ENCODE peak calls at places on chromosomes 3 and 15, in ten cellular contexts. L is stomach, E is transverse colon, O is suprapubic skin, W is breast epithelium, Y is HCT116, N is HepG2, Z is GM12878, Q is spleen, C is endothelial cell of umbilical vein. F is an unnamed sample.

GRCh38 chr3:105518806-105519418 is 152.2 kb downstream of the ALCAM start:
- DNase-seq in Y (peak; percentile 54), Q (no peak), Z (peak; percentile 49), O (no peak), E (no peak), N (peak; percentile 35), W (no peak), L (no peak), C (peak; percentile 78), F (no peak)

GRCh38 chr3:150394606-150395005 is 13.5 kb upstream of the TSC22D2 start:
- DNase-seq in O (no peak), Y (no peak), Q (no peak), W (no peak), C (no peak), E (no peak), Z (no peak), N (no peak), L (no peak), F (no peak)

GRCh38 chr3:160091441-160091840 is 102.8 kb downstream of the IL12A start:
- DNase-seq in C (no peak), W (no peak), L (no peak), N (no peak), Z (no peak), O (no peak), E (no peak), Q (no peak), Y (no peak), F (no peak)

GRCh38 chr15:27906802-27907201 is 192.3 kb downstream of the OCA2 start:
- DNase-seq in C (no peak), L (no peak), W (no peak), O (no peak), Z (no peak), Q (no peak), E (no peak), Y (no peak), N (no peak), F (no peak)

GRCh38 chr15:86620636-86621349 is 541.1 kb downstream of the AGBL1 start:
- DNase-seq in Q (no peak), L (no peak), C (no peak), Y (no peak), E (no peak), W (no peak), O (no peak), Z (no peak), N (peak; percentile 2), F (no peak)

GRCh38 chr3:87333393-87333892 is 57.1 kb upstream of the POU1F1 start:
- DNase-seq in Z (no peak), Q (no peak), O (no peak), Y (peak; percentile 79), L (no peak), C (peak; percentile 91), E (no peak), N (peak; percentile 83), W (no peak), F (no peak)

GRCh38 chr3:40172560-40172959 is 136.9 kb upstream of the EIF1B start:
- DNase-seq in L (no peak), Y (no peak), N (no peak), W (no peak), E (no peak), Z (no peak), O (no peak), C (no peak), Q (no peak), F (no peak)

GRCh38 chr3:41304603-41305002 is 105.3 kb downstream of the CTNNB1 start:
- DNase-seq in N (no peak), W (no peak), E (no peak), Q (no peak), O (no peak), C (peak; percentile 61), Y (no peak), Z (no peak), L (no peak), F (no peak)

GRCh38 chr3:142224482-142225072 is 808 bp downstream of the GK5 start:
- DNase-seq in E (no peak), L (no peak), O (no peak), Y (peak; percentile 0), C (no peak), Z (no peak), W (peak; percentile 50), N (no peak), Q (no peak), F (no peak)

GRCh38 chr3:102299125-102299877 is 135.5 kb upstream of the ZPLD1 start:
- DNase-seq in C (no peak), O (no peak), E (no peak), Z (peak; percentile 7), W (no peak), N (no peak), Y (peak; percentile 70), Q (no peak), L (no peak), F (no peak)

GRCh38 chr3:141292346-141293058 is 60.9 kb downstream of the PXYLP1 start:
- DNase-seq in O (no peak), N (no peak), C (no peak), E (no peak), Y (no peak), Q (no peak), W (no peak), L (no peak), Z (no peak), F (no peak)

GRCh38 chr3:198107840-198108734 is 148.1 kb downstream of the LMLN start:
- DNase-seq in C (no peak), L (no peak), W (no peak), N (no peak), O (no peak), Z (no peak), Y (no peak), Q (no peak), E (no peak), F (no peak)

GRCh38 chr15:90228960-90229359 is 4.8 kb downstream of the CIB1 start:
- DNase-seq in Q (no peak), N (no peak), C (no peak), W (no peak), O (no peak), E (no peak), Z (no peak), Y (no peak), L (no peak), F (no peak)

GRCh38 chr15:90225504-90226234 is 8.1 kb downstream of the CIB1 start:
- DNase-seq in E (no peak), L (no peak), Q (no peak), Z (no peak), O (no peak), Y (no peak), C (no peak), W (no peak), N (no peak), F (no peak)

GRCh38 chr15:90230071-90230494 is 3.7 kb downstream of the CIB1 start:
- DNase-seq in C (no peak), N (no peak), O (no peak), E (peak; percentile 67), Q (no peak), W (no peak), Y (no peak), Z (no peak), L (peak; percentile 83), F (no peak)

GRCh38 chr15:90227336-90227735 is 6.4 kb downstream of the CIB1 start:
- DNase-seq in Q (no peak), E (no peak), Y (no peak), L (no peak), Z (no peak), N (no peak), C (no peak), O (no peak), W (no peak), F (no peak)

DNA sequence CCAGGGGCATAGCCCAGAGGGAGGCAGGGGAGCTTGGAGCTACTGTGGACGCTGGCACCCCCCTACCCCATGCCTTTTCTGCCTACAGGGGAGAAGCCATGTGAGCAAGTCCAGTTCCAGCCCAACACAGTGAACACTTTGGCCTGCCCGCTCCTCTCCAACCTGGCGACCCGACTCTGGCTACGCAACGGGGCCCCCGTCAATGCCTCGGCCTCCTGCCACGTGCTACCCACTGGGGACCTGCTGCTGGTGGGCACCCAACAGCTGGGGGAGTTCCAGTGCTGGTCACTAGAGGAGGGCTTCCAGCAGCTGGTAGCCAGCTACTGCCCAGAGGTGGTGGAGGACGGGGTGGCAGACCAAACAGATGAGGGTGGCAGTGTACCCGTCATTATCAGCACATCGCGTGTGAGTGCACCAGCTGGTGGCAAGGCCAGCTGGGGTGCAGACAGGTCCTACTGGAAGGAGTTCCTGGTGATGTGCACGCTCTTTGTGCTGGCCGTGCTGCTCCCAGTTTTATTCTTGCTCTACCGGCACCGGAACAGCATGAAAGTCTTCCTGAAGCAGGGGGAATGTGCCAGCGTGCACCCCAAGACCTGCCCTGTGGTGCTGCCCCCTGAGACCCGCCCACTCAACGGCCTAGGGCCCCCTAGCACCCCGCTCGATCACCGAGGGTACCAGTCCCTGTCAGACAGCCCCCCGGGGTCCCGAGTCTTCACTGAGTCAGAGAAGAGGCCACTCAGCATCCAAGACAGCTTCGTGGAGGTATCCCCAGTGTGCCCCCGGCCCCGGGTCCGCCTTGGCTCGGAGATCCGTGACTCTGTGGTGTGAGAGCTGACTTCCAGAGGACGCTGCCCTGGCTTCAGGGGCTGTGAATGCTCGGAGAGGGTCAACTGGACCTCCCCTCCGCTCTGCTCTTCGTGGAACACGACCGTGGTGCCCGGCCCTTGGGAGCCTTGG is 5.6 kb downstream of the CIB1 start:
- DNase-seq in W (no peak), Y (no peak), Z (no peak), L (no peak), E (no peak), N (no peak), C (no peak), Q (peak; percentile 81), O (no peak), F (no peak)
- TF ChIP-seq POLR2AphosphoS5 in W (no peak), Y (no peak), Z (no peak), L (no peak), E (no peak), N (no peak), C (no peak), Q (peak; percentile 13), O (no peak), F (no peak)

DNA sequence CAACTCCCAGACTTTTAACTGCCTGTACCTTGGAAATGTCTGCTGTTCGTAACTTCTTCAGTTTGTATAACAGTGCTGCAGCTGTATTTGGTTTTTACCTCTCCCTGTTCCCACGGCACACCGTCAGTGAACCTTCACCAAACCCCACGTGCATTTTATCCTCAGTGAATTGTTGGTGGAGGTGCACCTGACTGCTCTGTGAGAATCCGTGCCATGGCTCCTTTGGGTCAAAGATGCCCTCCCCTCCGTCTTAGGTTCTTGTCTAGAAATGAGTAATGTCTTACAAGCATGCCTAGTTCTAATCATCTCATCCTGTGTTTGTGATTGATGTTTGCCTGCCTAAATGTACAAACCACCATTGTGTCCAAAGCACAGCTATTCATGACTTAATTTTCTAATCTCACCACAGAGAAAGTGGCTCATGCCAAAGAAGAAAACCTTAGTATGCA is 28.2 kb downstream of the TPM1 start:
- DNase-seq in Y (no peak), L (no peak), W (no peak), O (no peak), N (no peak), Q (no peak), Z (peak; percentile 25), E (no peak), C (no peak), F (no peak)
- TF ChIP-seq POLR2A in Y (no peak), L (no peak), W (no peak), O (no peak), N (no peak), Q (no peak), Z (no peak), E (peak; percentile 15), C (no peak), F (no peak)

GRCh38 chr3:126081618-126082333 is 2.1 kb downstream of the SLC41A3 start:
- DNase-seq in Q (no peak), L (peak; percentile 38), Y (peak; percentile 48), N (peak; percentile 29), W (peak; percentile 34), Z (no peak), E (no peak), C (no peak), O (no peak), F (no peak)
- TF ChIP-seq POLR2AphosphoS5 in Q (no peak), L (no peak), Y (peak; percentile 34), N (no peak), W (no peak), Z (no peak), E (no peak), C (no peak), O (no peak), F (no peak)

GRCh38 chr3:50287262-50287661 is 5.0 kb downstream of the IFRD2 start:
- DNase-seq in C (no peak), N (no peak), Q (no peak), O (no peak), Y (no peak), Z (no peak), E (no peak), W (no peak), L (no peak), F (no peak)
- TF ChIP-seq POLR2A in C (no peak), N (no peak), Q (no peak), O (no peak), Y (no peak), Z (no peak), E (no peak), W (no peak), L (no peak), F (no peak)